ENCODE peak calls at places on chromosomes 11 and 22, in nine cellular contexts. One of them, this sample, is unnamed.

GRCh38 chr11:102733232-102733875 is 8.6 kb upstream of the MMP8 start:
- DNase-seq in substantia nigra: no peak
- DNase-seq in hepatocyte: peak; percentile 83
- DNase-seq in OCI-LY7: peak; percentile 56
- DNase-seq in upper lobe of right lung: peak; percentile 79
- DNase-seq in heart right ventricle: peak; percentile 31
- DNase-seq in lung: peak; percentile 66
- DNase-seq in A549: peak; percentile 38
- DNase-seq in tibial nerve: peak; percentile 14
- DNase-seq in this sample: no peak

GRCh38 chr11:130827697-130828377 is 88.4 kb downstream of the SNX19 start:
- DNase-seq in OCI-LY7: no peak
- DNase-seq in substantia nigra: no peak
- DNase-seq in A549: peak; percentile 69
- DNase-seq in tibial nerve: peak; percentile 38
- DNase-seq in hepatocyte: peak; percentile 87
- DNase-seq in upper lobe of right lung: no peak
- DNase-seq in heart right ventricle: peak; percentile 63
- DNase-seq in lung: peak; percentile 42
- DNase-seq in this sample: peak; percentile 45

GRCh38 chr11:17734986-17735822 is 623 bp downstream of the KCNC1 start:
- DNase-seq in OCI-LY7: no peak
- DNase-seq in substantia nigra: peak; percentile 35
- DNase-seq in upper lobe of right lung: peak; percentile 84
- DNase-seq in A549: peak; percentile 56
- DNase-seq in heart right ventricle: peak; percentile 73
- DNase-seq in tibial nerve: peak; percentile 20
- DNase-seq in hepatocyte: peak; percentile 93
- DNase-seq in lung: peak; percentile 62
- DNase-seq in this sample: no peak

GRCh38 chr11:134761361-134761760 is 349.3 kb upstream of the B3GAT1 start:
- DNase-seq in substantia nigra: no peak
- DNase-seq in lung: peak; percentile 19
- DNase-seq in upper lobe of right lung: no peak
- DNase-seq in hepatocyte: no peak
- DNase-seq in A549: no peak
- DNase-seq in OCI-LY7: no peak
- DNase-seq in tibial nerve: no peak
- DNase-seq in heart right ventricle: no peak
- DNase-seq in this sample: no peak

GRCh38 chr11:75492181-75492820 is 33.4 kb downstream of the GDPD5 start:
- DNase-seq in OCI-LY7: peak; percentile 71
- DNase-seq in A549: no peak
- DNase-seq in tibial nerve: no peak
- DNase-seq in substantia nigra: no peak
- DNase-seq in hepatocyte: no peak
- DNase-seq in lung: no peak
- DNase-seq in upper lobe of right lung: no peak
- DNase-seq in heart right ventricle: no peak
- DNase-seq in this sample: no peak

GRCh38 chr11:8671651-8672062 is 10.8 kb downstream of the TRIM66 start:
- DNase-seq in A549: no peak
- DNase-seq in upper lobe of right lung: no peak
- DNase-seq in OCI-LY7: no peak
- DNase-seq in lung: no peak
- DNase-seq in substantia nigra: no peak
- DNase-seq in tibial nerve: no peak
- DNase-seq in hepatocyte: peak; percentile 29
- DNase-seq in heart right ventricle: no peak
- DNase-seq in this sample: peak; percentile 34

GRCh38 chr11:133215529-133216230 is 316.6 kb downstream of the OPCML start:
- DNase-seq in OCI-LY7: no peak
- DNase-seq in tibial nerve: no peak
- DNase-seq in upper lobe of right lung: no peak
- DNase-seq in lung: no peak
- DNase-seq in substantia nigra: no peak
- DNase-seq in A549: no peak
- DNase-seq in heart right ventricle: no peak
- DNase-seq in hepatocyte: no peak
- DNase-seq in this sample: no peak

GRCh38 chr22:24953294-24954113 is 988 bp downstream of the KIAA1671 start:
- DNase-seq in heart right ventricle: peak; percentile 60
- DNase-seq in A549: no peak
- DNase-seq in upper lobe of right lung: peak; percentile 74
- DNase-seq in lung: peak; percentile 42
- DNase-seq in tibial nerve: no peak
- DNase-seq in hepatocyte: peak; percentile 43
- DNase-seq in OCI-LY7: no peak
- DNase-seq in substantia nigra: no peak
- DNase-seq in this sample: no peak

GRCh38 chr11:22194907-22195306 is 2.0 kb downstream of the ANO5 start:
- DNase-seq in tibial nerve: no peak
- DNase-seq in substantia nigra: no peak
- DNase-seq in OCI-LY7: no peak
- DNase-seq in hepatocyte: no peak
- DNase-seq in lung: no peak
- DNase-seq in upper lobe of right lung: no peak
- DNase-seq in heart right ventricle: no peak
- DNase-seq in A549: no peak
- DNase-seq in this sample: no peak

GRCh38 chr11:22190827-22191463 is 1.9 kb upstream of the ANO5 start:
- DNase-seq in tibial nerve: no peak
- DNase-seq in substantia nigra: no peak
- DNase-seq in A549: no peak
- DNase-seq in OCI-LY7: no peak
- DNase-seq in hepatocyte: no peak
- DNase-seq in lung: no peak
- DNase-seq in heart right ventricle: no peak
- DNase-seq in upper lobe of right lung: no peak
- DNase-seq in this sample: no peak

GRCh38 chr11:22193348-22194051 is 615 bp downstream of the ANO5 start:
- DNase-seq in OCI-LY7: no peak
- DNase-seq in upper lobe of right lung: peak; percentile 70
- DNase-seq in A549: peak; percentile 30
- DNase-seq in lung: peak; percentile 29
- DNase-seq in heart right ventricle: peak; percentile 29
- DNase-seq in tibial nerve: no peak
- DNase-seq in hepatocyte: peak; percentile 50
- DNase-seq in substantia nigra: no peak
- DNase-seq in this sample: no peak

GRCh38 chr11:22192289-22192641 is 620 bp upstream of the ANO5 start:
- DNase-seq in OCI-LY7: no peak
- DNase-seq in lung: no peak
- DNase-seq in A549: peak; percentile 66
- DNase-seq in heart right ventricle: no peak
- DNase-seq in substantia nigra: no peak
- DNase-seq in hepatocyte: peak; percentile 52
- DNase-seq in upper lobe of right lung: no peak
- DNase-seq in tibial nerve: no peak
- DNase-seq in this sample: no peak

GRCh38 chr11:22192642-22193347 is at the start of gene ANO5:
- DNase-seq in hepatocyte: peak; percentile 78
- DNase-seq in OCI-LY7: no peak
- DNase-seq in upper lobe of right lung: peak; percentile 85
- DNase-seq in heart right ventricle: peak; percentile 78
- DNase-seq in tibial nerve: peak; percentile 14
- DNase-seq in substantia nigra: peak; percentile 16
- DNase-seq in A549: peak; percentile 71
- DNase-seq in lung: peak; percentile 56
- DNase-seq in this sample: no peak
- H3K27ac ChIP-seq in hepatocyte: peak within 1 kb of the TSS; percentile 81
- H3K27ac ChIP-seq in OCI-LY7: no peak within 1 kb of the TSS
- H3K27ac ChIP-seq in upper lobe of right lung: peak within 1 kb of the TSS; percentile 30
- H3K27ac ChIP-seq in heart right ventricle: peak within 1 kb of the TSS; percentile 83
- H3K27ac ChIP-seq in tibial nerve: no peak within 1 kb of the TSS
- H3K27ac ChIP-seq in substantia nigra: peak within 1 kb of the TSS; percentile 12
- H3K27ac ChIP-seq in A549: peak within 1 kb of the TSS; percentile 83
- H3K27ac ChIP-seq in lung: peak within 1 kb of the TSS; percentile 81
- H3K27ac ChIP-seq in this sample: no peak within 1 kb of the TSS

DNA sequence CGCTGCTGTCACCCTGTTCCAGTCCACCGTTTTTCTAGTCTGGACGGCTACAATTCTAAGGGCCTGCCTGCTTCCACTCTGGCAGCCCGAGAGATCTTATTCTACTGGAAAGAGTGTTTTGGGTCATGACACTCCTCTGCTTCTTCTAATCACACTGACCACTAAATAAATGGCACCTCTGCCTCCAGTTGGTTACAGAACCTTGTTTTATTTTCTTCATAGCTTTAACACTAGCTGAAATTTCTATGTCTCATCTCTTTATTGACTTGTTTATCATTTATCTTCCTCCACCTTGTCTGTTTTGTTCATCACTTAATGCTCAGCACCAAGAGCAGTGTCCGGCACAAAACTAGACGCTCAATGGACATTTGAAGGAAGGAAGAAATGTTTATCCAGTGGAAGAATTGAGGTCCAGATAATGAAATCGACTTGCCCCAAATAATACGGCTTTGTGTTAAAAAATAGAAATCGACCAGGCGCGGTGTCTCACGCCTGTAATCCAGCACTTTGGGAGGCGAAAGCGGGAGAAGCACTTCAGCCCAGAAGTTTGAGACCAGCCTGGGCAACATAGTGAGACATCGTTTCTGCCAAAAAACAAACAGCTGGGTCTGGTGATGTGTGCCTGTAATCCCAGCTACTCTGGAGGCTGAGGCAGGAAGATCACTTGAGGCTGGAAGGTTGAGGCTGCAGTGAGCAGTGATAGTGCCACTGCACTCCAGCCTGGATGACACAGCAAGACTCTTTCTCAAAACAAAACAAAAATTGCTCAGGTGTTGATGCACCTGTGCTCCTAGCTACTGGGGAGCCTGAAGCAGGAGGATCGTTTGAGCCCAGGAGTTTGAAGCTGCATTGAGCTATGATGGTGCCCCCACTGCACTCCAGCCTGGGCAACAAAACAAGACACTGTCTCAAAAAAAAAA is 693 bp upstream of the PRR14L start:
- DNase-seq in OCI-LY7: peak; percentile 22
- DNase-seq in upper lobe of right lung: no peak
- DNase-seq in lung: no peak
- DNase-seq in hepatocyte: no peak
- DNase-seq in heart right ventricle: no peak
- DNase-seq in substantia nigra: no peak
- DNase-seq in A549: no peak
- DNase-seq in tibial nerve: no peak
- DNase-seq in this sample: no peak
- H3K27ac ChIP-seq in OCI-LY7: peak overlapping the region; percentile 90
- H3K27ac ChIP-seq in upper lobe of right lung: peak overlapping the region; percentile 95
- H3K27ac ChIP-seq in lung: peak overlapping the region; percentile 76
- H3K27ac ChIP-seq in hepatocyte: peak overlapping the region; percentile 76
- H3K27ac ChIP-seq in heart right ventricle: peak overlapping the region; percentile 61
- H3K27ac ChIP-seq in substantia nigra: peak overlapping the region; percentile 36
- H3K27ac ChIP-seq in A549: peak overlapping the region; percentile 96
- H3K27ac ChIP-seq in tibial nerve: peak overlapping the region; percentile 46
- H3K27ac ChIP-seq in this sample: peak overlapping the region; percentile 80

GRCh38 chr11:125167954-125168821 is 3.6 kb downstream of the PKNOX2 start:
- DNase-seq in heart right ventricle: no peak
- DNase-seq in A549: no peak
- DNase-seq in tibial nerve: no peak
- DNase-seq in substantia nigra: no peak
- DNase-seq in lung: no peak
- DNase-seq in hepatocyte: peak; percentile 31
- DNase-seq in OCI-LY7: no peak
- DNase-seq in upper lobe of right lung: no peak
- DNase-seq in this sample: no peak

GRCh38 chr11:125166347-125166841 is 1.8 kb downstream of the PKNOX2 start:
- DNase-seq in heart right ventricle: peak; percentile 37
- DNase-seq in hepatocyte: no peak
- DNase-seq in lung: no peak
- DNase-seq in substantia nigra: no peak
- DNase-seq in OCI-LY7: no peak
- DNase-seq in A549: no peak
- DNase-seq in upper lobe of right lung: no peak
- DNase-seq in tibial nerve: no peak
- DNase-seq in this sample: no peak

GRCh38 chr11:125166903-125167291 is 2.3 kb downstream of the PKNOX2 start:
- DNase-seq in tibial nerve: no peak
- DNase-seq in OCI-LY7: no peak
- DNase-seq in upper lobe of right lung: no peak
- DNase-seq in hepatocyte: no peak
- DNase-seq in substantia nigra: no peak
- DNase-seq in lung: no peak
- DNase-seq in heart right ventricle: no peak
- DNase-seq in A549: no peak
- DNase-seq in this sample: no peak

GRCh38 chr11:125168875-125169537 is 4.5 kb downstream of the PKNOX2 start:
- DNase-seq in upper lobe of right lung: no peak
- DNase-seq in lung: no peak
- DNase-seq in hepatocyte: peak; percentile 22
- DNase-seq in A549: no peak
- DNase-seq in tibial nerve: no peak
- DNase-seq in substantia nigra: no peak
- DNase-seq in heart right ventricle: no peak
- DNase-seq in OCI-LY7: no peak
- DNase-seq in this sample: no peak

GRCh38 chr11:125167292-125167953 is 2.9 kb downstream of the PKNOX2 start:
- DNase-seq in heart right ventricle: peak; percentile 57
- DNase-seq in tibial nerve: no peak
- DNase-seq in A549: no peak
- DNase-seq in hepatocyte: peak; percentile 46
- DNase-seq in OCI-LY7: no peak
- DNase-seq in upper lobe of right lung: no peak
- DNase-seq in lung: no peak
- DNase-seq in substantia nigra: no peak
- DNase-seq in this sample: no peak
- H3K27ac ChIP-seq in heart right ventricle: peak overlapping the region; percentile 67
- H3K27ac ChIP-seq in tibial nerve: peak overlapping the region; percentile 84
- H3K27ac ChIP-seq in A549: no peak overlapping the region
- H3K27ac ChIP-seq in hepatocyte: peak overlapping the region; percentile 65
- H3K27ac ChIP-seq in OCI-LY7: no peak overlapping the region
- H3K27ac ChIP-seq in upper lobe of right lung: peak overlapping the region; percentile 85
- H3K27ac ChIP-seq in lung: no peak overlapping the region
- H3K27ac ChIP-seq in substantia nigra: no peak overlapping the region
- H3K27ac ChIP-seq in this sample: no peak overlapping the region

DNA sequence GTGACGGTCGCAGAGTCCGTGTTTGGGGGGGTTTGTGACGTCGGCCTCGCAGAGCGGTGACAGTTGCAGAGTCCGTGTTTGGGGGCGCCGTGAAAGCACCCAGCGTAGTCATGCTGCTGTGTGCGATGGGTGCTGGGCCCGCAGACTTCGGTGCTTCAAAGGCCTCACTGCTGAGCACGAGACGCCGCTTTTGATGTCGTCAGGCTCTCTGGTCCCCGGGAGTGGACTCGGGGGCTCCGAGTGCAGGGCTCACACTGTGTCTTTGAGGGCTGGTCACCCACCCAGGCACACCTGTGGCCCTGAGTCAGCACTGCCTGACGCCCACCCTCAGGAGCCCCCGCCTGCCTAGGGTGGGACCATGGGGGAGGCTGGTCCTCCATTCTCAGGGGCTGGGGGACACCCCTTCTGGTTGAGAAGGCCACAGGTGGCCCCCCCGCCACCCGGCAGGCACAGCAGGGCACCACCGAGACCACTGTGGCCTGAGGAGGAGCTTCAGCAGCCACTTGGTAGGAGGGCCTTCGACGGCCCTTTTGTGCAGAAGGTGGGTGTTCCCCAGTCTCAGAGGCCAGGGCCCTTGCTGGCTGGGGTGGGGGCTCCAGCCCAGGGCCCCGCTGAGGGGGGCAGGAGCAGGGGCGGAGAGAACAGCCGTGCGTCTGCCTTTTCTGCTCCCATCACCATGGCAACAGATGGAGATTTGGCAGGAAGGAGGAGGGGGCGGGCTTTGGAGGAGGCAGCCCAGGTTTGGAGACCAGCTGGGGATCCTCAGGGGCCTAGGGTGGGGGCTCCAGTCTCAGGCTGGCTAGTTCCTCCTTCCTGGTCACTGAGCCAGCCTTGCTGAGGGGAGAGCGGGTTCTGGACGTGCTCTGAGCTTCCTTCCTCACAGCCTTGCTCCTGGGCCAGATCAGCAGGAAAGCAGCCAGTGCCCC is 20.9 kb downstream of the BRSK2 start:
- DNase-seq in hepatocyte: peak; percentile 63
- DNase-seq in A549: no peak
- DNase-seq in tibial nerve: no peak
- DNase-seq in substantia nigra: no peak
- DNase-seq in upper lobe of right lung: no peak
- DNase-seq in lung: no peak
- DNase-seq in OCI-LY7: no peak
- DNase-seq in heart right ventricle: no peak
- DNase-seq in this sample: no peak
- H3K27ac ChIP-seq in hepatocyte: peak overlapping the region; percentile 57
- H3K27ac ChIP-seq in A549: no peak overlapping the region
- H3K27ac ChIP-seq in tibial nerve: no peak overlapping the region
- H3K27ac ChIP-seq in substantia nigra: no peak overlapping the region
- H3K27ac ChIP-seq in upper lobe of right lung: no peak overlapping the region
- H3K27ac ChIP-seq in lung: no peak overlapping the region
- H3K27ac ChIP-seq in OCI-LY7: no peak overlapping the region
- H3K27ac ChIP-seq in heart right ventricle: no peak overlapping the region
- H3K27ac ChIP-seq in this sample: no peak overlapping the region

This sample was measured in epithelial cell of prostate.